ENCODE peak calls at places on chromosomes 13 and 19, in seven cellular contexts. K, S, P, Z, G, O and W are unnamed samples.

GRCh38 chr13:79374578-79374977 is 31.5 kb downstream of the RBM26 start:
- DNase-seq in K (no peak), G (no peak), O (no peak), P (no peak), S (no peak), Z (no peak), W (no peak)

GRCh38 chr19:11304936-11305335 is 9.0 kb downstream of the TSPAN16 start:
- DNase-seq in K (no peak), Z (no peak), O (no peak), P (no peak), G (no peak), S (no peak), W (no peak)

GRCh38 chr19:57786286-57786685 is 16.8 kb downstream of the ZNF586 start:
- DNase-seq in P (no peak), G (no peak), Z (no peak), O (no peak), S (no peak), K (no peak), W (no peak)

GRCh38 chr19:39558623-39559117 is 18.7 kb upstream of the EID2 start:
- DNase-seq in P (no peak), K (no peak), O (no peak), Z (no peak), S (no peak), G (no peak), W (no peak)

GRCh38 chr19:18771328-18772242 is 19.5 kb downstream of the COMP start:
- DNase-seq in S (peak), G (no peak), K (no peak), Z (no peak), O (no peak), P (no peak), W (peak)

GRCh38 chr19:13844130-13844631 is 32.8 kb upstream of the NANOS3 start:
- DNase-seq in K (no peak), P (no peak), Z (no peak), G (no peak), S (no peak), O (no peak), W (no peak)

GRCh38 chr19:51327066-51327985 is 14.6 kb downstream of the VSIG10L start:
- DNase-seq in O (no peak), Z (peak), P (peak), K (peak), G (peak), S (peak), W (peak)

GRCh38 chr13:27183561-27184147 is 12.0 kb upstream of the USP12 start:
- DNase-seq in O (peak), Z (no peak), G (peak), K (peak), P (no peak), S (no peak), W (no peak)

GRCh38 chr13:75812751-75813181 is 176.6 kb downstream of the LMO7 start:
- DNase-seq in K (peak), O (peak), G (peak), P (no peak), S (no peak), Z (no peak), W (no peak)

GRCh38 chr13:43564941-43565340 is 221.8 kb downstream of the ENOX1 start:
- DNase-seq in K (no peak), Z (no peak), S (no peak), P (no peak), G (no peak), O (no peak), W (no peak)

GRCh38 chr19:11237321-11237720 is 2.1 kb upstream of the ANGPTL8 start:
- DNase-seq in G (no peak), P (no peak), K (no peak), Z (no peak), O (no peak), S (no peak), W (no peak)

GRCh38 chr19:40575326-40575725 is 1.3 kb upstream of the SHKBP1 start:
- DNase-seq in K (no peak), G (no peak), Z (no peak), S (no peak), O (no peak), P (no peak), W (no peak)

DNA sequence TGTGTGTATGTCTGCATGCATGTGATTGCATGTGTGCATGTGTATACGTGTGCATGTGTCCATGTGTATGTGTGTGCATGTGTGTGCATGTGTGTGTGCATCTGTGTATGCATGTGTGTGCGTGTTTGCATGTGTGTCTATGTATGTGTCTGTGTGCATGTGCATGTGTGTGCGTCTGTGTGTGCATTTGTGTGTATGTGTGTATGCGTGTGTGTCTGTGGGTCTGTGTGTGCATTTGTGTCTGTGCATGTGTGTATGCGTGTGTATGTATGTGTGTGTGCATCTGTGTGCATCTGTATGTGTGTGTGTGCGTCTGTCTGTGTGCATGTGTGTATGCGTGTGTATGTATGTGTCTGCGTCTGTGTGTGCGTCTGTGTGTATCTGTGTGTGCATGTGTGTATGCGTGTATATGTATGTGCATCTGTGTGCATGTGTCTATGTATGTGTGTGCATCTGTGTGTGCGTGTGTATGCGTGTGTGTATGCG is 3.0 kb downstream of the STXBP2 start:
- DNase-seq in K (no peak), P (no peak), Z (no peak), O (no peak), S (no peak), G (no peak), W (no peak)
- H3K4ac ChIP-seq in K (no peak), P (peak), Z (peak), O (no peak), S (no peak), G (no peak), W (no peak)

GRCh38 chr13:99662678-99663077 is 161.4 kb downstream of the TM9SF2 start:
- DNase-seq in Z (no peak), O (no peak), P (no peak), G (no peak), K (no peak), S (no peak), W (no peak)
- H2BK120ac ChIP-seq in Z (no peak), O (no peak), P (peak), G (no peak), K (no peak), S (no peak), W (no peak)

GRCh38 chr19:3604987-3605343 is 1.7 kb downstream of the TBXA2R start:
- DNase-seq in P (no peak), G (no peak), S (no peak), O (no peak), Z (no peak), K (no peak), W (no peak)
- H2AK5ac ChIP-seq in P (peak), G (no peak), S (no peak), O (no peak), Z (peak), K (peak), W (no peak)

GRCh38 chr13:22077764-22078163 is 406.9 kb downstream of the FGF9 start:
- DNase-seq in S (no peak), P (no peak), Z (no peak), O (no peak), K (no peak), G (no peak), W (no peak)
- H3K4ac ChIP-seq in S (no peak), P (no peak), Z (no peak), O (no peak), K (no peak), G (no peak), W (no peak)

GRCh38 chr19:20325151-20325550 is 158.1 kb downstream of the ZNF486 start:
- DNase-seq in P (no peak), G (no peak), K (no peak), Z (no peak), O (no peak), S (no peak), W (no peak)

GRCh38 chr19:20315543-20315942 is 148.5 kb downstream of the ZNF486 start:
- DNase-seq in S (no peak), P (no peak), K (no peak), G (no peak), Z (no peak), O (no peak), W (no peak)

GRCh38 chr19:20318616-20319015 is 151.6 kb downstream of the ZNF486 start:
- DNase-seq in S (no peak), K (no peak), Z (no peak), O (no peak), P (no peak), G (no peak), W (no peak)

GRCh38 chr19:20321139-20321656 is 154.2 kb downstream of the ZNF486 start:
- DNase-seq in P (no peak), G (no peak), Z (no peak), K (no peak), O (no peak), S (no peak), W (no peak)
- H2BK120ac ChIP-seq in P (no peak), G (no peak), Z (no peak), K (no peak), O (no peak), S (no peak), W (no peak)